ENCODE peak calls at places on chromosomes 13 and 19, in seven cellular contexts. R, I, O, H, Y, K and D are unnamed samples.

GRCh38 chr13:38686635-38687245 is at the start of gene FREM2:
- DNase-seq in R (no peak), I (no peak), O (no peak), H (peak), Y (no peak), K (no peak), D (no peak)

GRCh38 chr13:113929628-113930615 is 44.0 kb downstream of the C13orf46 start:
- DNase-seq in R (no peak), I (peak), O (no peak), H (no peak), Y (no peak), K (no peak), D (no peak)

GRCh38 chr13:79477968-79478367 is 3.0 kb upstream of the NDFIP2 start:
- DNase-seq in R (no peak), I (no peak), O (no peak), H (no peak), Y (no peak), K (no peak), D (no peak)

GRCh38 chr19:56109216-56109615 is 11.9 kb downstream of the ZNF787 start:
- DNase-seq in R (no peak), I (no peak), O (no peak), H (no peak), Y (no peak), K (no peak), D (no peak)

GRCh38 chr19:497861-498590 is 1.7 kb downstream of the MADCAM1 start:
- DNase-seq in R (no peak), I (peak), O (no peak), H (peak), Y (no peak), K (no peak), D (no peak)

GRCh38 chr19:4064551-4065260 is 2.0 kb downstream of the ZBTB7A start:
- DNase-seq in R (no peak), I (peak), O (peak), H (no peak), Y (no peak), K (no peak), D (no peak)

GRCh38 chr19:719636-720377 is 11.1 kb downstream of the PALM start:
- DNase-seq in R (no peak), I (peak), O (peak), H (peak), Y (no peak), K (no peak), D (no peak)

GRCh38 chr13:101535192-101535746 is 82.8 kb downstream of the ITGBL1 start:
- DNase-seq in R (no peak), I (no peak), O (no peak), H (no peak), Y (no peak), K (no peak), D (no peak)

GRCh38 chr19:48654299-48655059 is 8.5 kb upstream of the CA11 start:
- DNase-seq in R (no peak), I (peak), O (peak), H (no peak), Y (no peak), K (no peak), D (no peak)

GRCh38 chr13:97030705-97031452 is 36.6 kb upstream of the OXGR1 start:
- DNase-seq in R (peak), I (peak), O (peak), H (no peak), Y (no peak), K (no peak), D (no peak)

GRCh38 chr13:109693213-109693612 is 93.2 kb downstream of the IRS2 start:
- DNase-seq in R (no peak), I (no peak), O (no peak), H (no peak), Y (no peak), K (no peak), D (no peak)

GRCh38 chr19:47230122-47230920 is 678 bp downstream of the BBC3 start:
- DNase-seq in R (peak), I (peak), O (peak), H (peak), Y (peak), K (no peak), D (no peak)

GRCh38 chr13:33189470-33189869 is 96.1 kb downstream of the STARD13 start:
- DNase-seq in R (no peak), I (no peak), O (no peak), H (no peak), Y (no peak), K (no peak), D (no peak)

DNA sequence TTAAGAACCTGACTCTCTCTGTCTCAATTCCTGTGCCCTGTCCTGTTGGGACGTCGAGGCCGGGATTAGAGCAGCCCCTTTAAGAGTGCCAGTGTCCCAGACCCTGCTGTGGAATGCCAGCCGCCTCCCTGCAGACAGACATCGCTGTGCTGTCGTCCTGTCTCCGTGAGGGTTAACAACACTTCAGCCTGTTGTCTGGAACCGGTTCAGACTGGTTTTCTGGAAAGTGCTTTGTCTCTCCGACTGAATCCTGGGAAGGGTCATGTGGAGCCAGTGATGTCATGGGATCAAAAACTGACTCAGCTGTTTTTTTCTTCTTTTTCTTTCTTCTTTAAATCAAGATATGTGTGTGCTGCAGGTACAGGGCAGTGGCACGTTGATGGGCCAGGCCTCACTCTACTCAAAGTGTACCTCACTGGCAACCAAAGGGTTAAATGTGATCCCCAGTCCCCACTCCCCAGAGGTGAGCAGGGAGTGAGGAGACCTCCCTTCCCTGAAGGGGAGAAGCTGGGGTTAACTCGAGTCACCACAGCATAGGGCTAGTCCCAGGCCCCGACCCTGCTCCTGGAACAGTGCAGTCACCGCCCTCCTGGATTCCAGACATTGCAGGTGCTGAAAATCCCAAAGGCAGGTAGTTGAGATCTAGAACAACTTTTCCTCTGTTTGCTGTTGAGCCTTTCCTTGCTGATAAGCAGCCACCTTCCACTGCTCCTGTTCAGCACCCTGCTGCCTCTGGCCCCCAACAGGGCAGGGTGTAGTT is 50.8 kb downstream of the TSSK6 start:
- DNase-seq in R (no peak), I (no peak), O (no peak), H (no peak), Y (no peak), K (no peak), D (no peak)
- TF ChIP-seq TAF1 in R (no peak), I (no peak), O (no peak), H (peak), Y (no peak), K (no peak), D (no peak)

GRCh38 chr19:19489804-19490204 is 25.5 kb downstream of the TSSK6 start:
- DNase-seq in R (no peak), I (no peak), O (no peak), H (no peak), Y (no peak), K (no peak), D (no peak)

GRCh38 chr19:19487077-19488040 is 28.0 kb downstream of the TSSK6 start:
- DNase-seq in R (no peak), I (no peak), O (no peak), H (no peak), Y (no peak), K (no peak), D (no peak)

GRCh38 chr19:19488875-19489690 is 26.3 kb downstream of the TSSK6 start:
- DNase-seq in R (peak), I (peak), O (peak), H (peak), Y (peak), K (peak), D (peak)

GRCh38 chr19:19486343-19487076 is 28.8 kb downstream of the TSSK6 start:
- DNase-seq in R (no peak), I (no peak), O (no peak), H (no peak), Y (no peak), K (no peak), D (no peak)

GRCh38 chr19:19488041-19488874 is 27.1 kb downstream of the TSSK6 start:
- DNase-seq in R (no peak), I (peak), O (peak), H (no peak), Y (no peak), K (no peak), D (no peak)
- TF ChIP-seq TAF1 in R (no peak), I (no peak), O (no peak), H (no peak), Y (no peak), K (no peak), D (no peak)

DNA sequence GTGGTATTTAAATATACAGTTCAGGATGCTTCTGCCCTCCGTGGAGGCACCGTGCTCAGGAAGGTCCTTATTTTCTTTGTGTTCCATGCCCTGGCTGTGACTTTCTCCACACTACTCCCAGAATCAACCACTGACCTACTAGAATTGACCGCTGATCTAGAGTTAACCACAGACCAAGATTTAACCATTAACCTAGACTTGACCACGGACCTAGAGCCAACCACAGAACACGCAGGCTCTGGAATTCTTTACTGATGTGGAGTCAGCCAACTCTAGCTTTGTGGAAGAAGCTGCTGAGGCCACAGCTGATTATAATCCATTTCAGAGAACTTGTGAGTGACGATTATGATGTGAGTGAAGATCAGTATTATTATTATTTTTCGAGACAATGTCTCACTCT is 18.0 kb downstream of the GTF2F2 start:
- DNase-seq in R (no peak), I (no peak), O (no peak), H (no peak), Y (no peak), K (no peak), D (no peak)
- TF ChIP-seq TAF1 in R (no peak), I (no peak), O (no peak), H (no peak), Y (no peak), K (no peak), D (no peak)

DNA sequence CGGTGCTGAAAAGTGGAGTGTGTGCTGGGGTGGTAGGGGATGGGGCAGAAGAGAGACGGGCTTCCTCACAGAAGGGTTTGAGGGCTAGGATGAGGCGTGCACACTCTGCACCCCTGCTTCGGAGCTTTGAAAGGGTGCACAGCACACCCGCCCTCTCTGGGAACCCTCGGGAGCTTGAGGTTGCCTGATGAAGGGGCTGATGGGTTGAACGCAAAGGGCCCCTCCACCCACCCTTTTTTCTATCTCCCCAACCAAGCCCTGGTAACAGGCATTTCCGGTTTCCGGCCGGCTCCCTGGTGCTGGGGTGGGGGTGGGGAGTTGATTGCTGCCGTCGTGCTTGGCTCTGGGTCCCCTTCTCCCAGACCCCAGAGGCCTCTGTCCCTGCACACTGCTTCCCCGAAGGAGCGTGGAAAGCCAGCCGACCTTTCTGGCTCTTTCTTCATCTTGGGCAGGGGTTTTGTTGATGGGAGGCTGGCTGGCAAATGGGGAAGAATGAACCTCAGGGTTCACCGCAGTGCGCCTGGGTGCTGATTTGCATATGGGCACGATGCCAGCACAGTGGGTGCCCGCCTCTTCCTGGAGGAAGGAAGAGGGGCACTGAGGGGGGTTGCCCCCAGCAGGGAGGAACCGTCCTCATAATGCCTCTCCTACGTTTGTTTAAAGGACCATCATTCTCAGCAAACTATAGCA is 29.0 kb downstream of the VAV1 start:
- DNase-seq in R (no peak), I (peak), O (peak), H (peak), Y (peak), K (peak), D (peak)
- TF ChIP-seq TAF1 in R (no peak), I (no peak), O (no peak), H (no peak), Y (peak), K (peak), D (no peak)